ENCODE peak calls at places on chromosomes 16 and 17, in nine cellular contexts. V, N, J, D, O, Z, C, E and G are unnamed samples.

GRCh38 chr17:30074726-30075125 is 41.9 kb upstream of the NSRP1 start:
- DNase-seq in V (no peak), D (no peak), N (no peak), C (no peak), J (no peak), E (no peak), Z (no peak), O (no peak), G (no peak)

GRCh38 chr16:85457366-85457765 is 155.8 kb upstream of the GSE1 start:
- DNase-seq in Z (no peak), N (no peak), V (no peak), O (no peak), C (no peak), D (no peak), E (no peak), J (no peak), G (no peak)

GRCh38 chr17:7042507-7043194 is 1.2 kb downstream of the SLC16A11 start:
- DNase-seq in O (no peak), E (no peak), C (peak), D (no peak), N (no peak), V (no peak), Z (peak), J (no peak), G (peak)

GRCh38 chr16:56525154-56525720 is 5.4 kb upstream of the BBS2 start:
- DNase-seq in O (no peak), D (no peak), Z (peak), V (no peak), C (no peak), J (no peak), N (no peak), E (no peak), G (no peak)

GRCh38 chr16:35506018-35506897 is 2046.8 kb downstream of the TP53TG3F start:
- DNase-seq in N (no peak), V (no peak), O (no peak), E (no peak), J (no peak), C (no peak), D (no peak), Z (peak), G (no peak)

GRCh38 chr17:64154321-64155089 is 24.6 kb upstream of the ERN1 start:
- DNase-seq in O (no peak), N (no peak), C (peak), J (no peak), Z (no peak), E (no peak), D (no peak), V (no peak), G (no peak)

GRCh38 chr17:60086822-60087591 is 8.3 kb upstream of the HEATR6 start:
- DNase-seq in Z (no peak), E (no peak), C (no peak), N (no peak), O (no peak), V (no peak), D (no peak), J (no peak), G (no peak)

GRCh38 chr17:68819465-68819864 is 135.7 kb downstream of the ABCA8 start:
- DNase-seq in E (no peak), V (no peak), O (no peak), N (no peak), Z (no peak), J (no peak), D (no peak), C (no peak), G (no peak)

GRCh38 chr16:79571753-79572544 is 28.6 kb downstream of the MAF start:
- DNase-seq in Z (no peak), D (no peak), O (no peak), E (no peak), C (peak), N (no peak), V (no peak), J (no peak), G (no peak)

DNA sequence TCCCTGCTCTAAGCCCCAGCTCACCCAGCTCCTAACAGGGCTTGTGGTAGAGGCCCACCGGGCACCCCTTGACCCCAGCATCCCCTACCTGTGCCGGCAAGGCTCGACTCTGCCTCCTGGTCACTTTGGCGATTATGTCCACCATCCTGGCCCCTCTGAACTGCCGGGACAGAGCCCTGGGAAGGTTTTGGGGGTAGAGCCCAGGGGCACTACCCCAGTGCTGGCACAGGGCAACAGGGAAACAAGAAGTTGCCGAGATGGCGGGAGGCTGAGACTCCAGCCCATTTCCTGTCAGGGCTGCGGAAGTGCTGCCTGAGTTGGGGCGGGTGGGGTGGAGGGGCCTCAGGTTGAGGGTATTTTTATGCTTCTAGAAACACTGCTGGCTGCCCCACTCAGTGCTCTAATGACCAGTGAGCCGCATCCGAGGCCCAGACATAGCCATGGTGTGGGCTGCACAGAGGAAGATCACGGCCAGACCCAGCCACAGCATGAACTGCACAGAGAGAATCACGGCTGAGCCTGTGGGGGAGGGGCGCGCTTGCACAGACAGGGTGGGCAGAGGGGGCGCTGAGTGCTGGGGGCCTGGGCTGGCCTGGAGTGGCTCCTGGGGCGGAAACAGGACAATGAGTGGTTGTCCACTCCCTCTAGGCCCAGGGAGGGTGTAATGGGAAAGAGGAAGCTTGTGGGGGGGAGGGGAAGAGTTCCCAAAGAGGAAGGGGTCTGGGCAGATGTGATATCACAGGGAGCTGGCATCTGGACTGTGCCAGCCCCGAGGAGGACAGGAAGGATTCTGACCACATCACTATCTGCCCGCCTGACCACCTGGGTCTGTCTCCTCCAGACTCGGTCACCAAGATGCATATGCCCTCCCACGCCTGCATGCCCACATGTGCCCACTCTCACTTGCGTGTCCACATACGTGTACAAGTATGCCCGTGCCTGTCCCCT is 22.3 kb downstream of the ARHGAP27 start:
- DNase-seq in D (no peak), O (no peak), E (peak), Z (peak), N (no peak), V (no peak), C (no peak), J (no peak), G (peak)
- TF ChIP-seq POLR2AphosphoS5 in D (no peak), O (no peak), E (no peak), Z (no peak), N (no peak), V (no peak), C (no peak), J (peak), G (peak)

GRCh38 chr17:41823141-41823524 is 10.3 kb downstream of the FKBP10 start:
- DNase-seq in C (no peak), O (no peak), Z (no peak), J (no peak), V (no peak), E (no peak), N (no peak), D (no peak), G (no peak)
- TF ChIP-seq POLR2AphosphoS5 in C (no peak), O (no peak), Z (no peak), J (no peak), V (no peak), E (no peak), N (no peak), D (no peak), G (no peak)

GRCh38 chr17:57562231-57562630 is 182.9 kb downstream of the CCDC182 start:
- DNase-seq in E (no peak), J (no peak), V (no peak), N (no peak), O (no peak), Z (no peak), C (no peak), D (no peak), G (no peak)
- TF ChIP-seq POLR2AphosphoS5 in E (no peak), J (no peak), V (no peak), N (no peak), O (no peak), Z (no peak), C (no peak), D (no peak), G (no peak)

GRCh38 chr17:76501018-76501826 is at the start of gene RHBDF2:
- DNase-seq in N (peak), C (peak), E (peak), D (peak), J (peak), O (peak), Z (peak), V (peak), G (peak)
- TF ChIP-seq POLR2AphosphoS5 in N (peak), C (peak), E (peak), D (peak), J (peak), O (peak), Z (peak), V (peak), G (peak)

GRCh38 chr16:50152807-50153647 is at the start of gene TENT4B:
- DNase-seq in J (peak), D (peak), N (peak), O (peak), E (peak), Z (peak), C (peak), V (peak), G (peak)
- TF ChIP-seq POLR2AphosphoS5 in J (peak), D (peak), N (peak), O (peak), E (peak), Z (peak), C (peak), V (peak), G (peak)